ENCODE peak calls at places on chromosomes 4 and X, in eight cellular contexts. W, U, E, D, H, Q, N and I are unnamed samples.
A peak's percentile ranks its signal among the peaks of the same experiment; 100 is the strongest.

GRCh38 chrX:23819385-23820234 is 36.6 kb downstream of the SAT1 start:
- DNase-seq in N (peak; percentile 18), U (no peak), H (no peak), W (no peak), D (no peak), Q (no peak), E (no peak), I (no peak)

GRCh38 chrX:41634284-41634683 is 54.5 kb upstream of the GPR34 start:
- DNase-seq in U (no peak), H (no peak), Q (no peak), D (no peak), E (no peak), W (no peak), N (no peak), I (no peak)

GRCh38 chr4:162767090-162767489 is 399.6 kb downstream of the NAF1 start:
- DNase-seq in U (no peak), W (no peak), N (no peak), E (no peak), H (no peak), D (no peak), Q (no peak), I (no peak)

GRCh38 chrX:130118941-130119640 is 8.8 kb upstream of the ELF4 start:
- DNase-seq in E (no peak), H (no peak), Q (peak; percentile 68), D (no peak), N (peak; percentile 56), W (no peak), U (no peak), I (no peak)

GRCh38 chrX:121121021-121121420 is 73.6 kb downstream of the GLUD2 start:
- DNase-seq in H (no peak), E (no peak), W (no peak), N (no peak), D (no peak), U (no peak), Q (no peak), I (no peak)

GRCh38 chr4:158008551-158009218 is 164.1 kb downstream of the GASK1B start:
- DNase-seq in E (no peak), Q (no peak), H (no peak), N (peak; percentile 41), D (no peak), W (no peak), U (peak; percentile 78), I (no peak)

GRCh38 chrX:130704053-130705038 is 198.7 kb downstream of the ENOX2 start:
- DNase-seq in W (no peak), Q (no peak), E (no peak), D (no peak), U (no peak), H (no peak), N (peak; percentile 9), I (no peak)

GRCh38 chrX:85993539-85994197 is 53.7 kb downstream of the CHM start:
- DNase-seq in E (no peak), H (peak; percentile 12), Q (no peak), U (no peak), W (no peak), D (no peak), N (no peak), I (no peak)

GRCh38 chr4:83629945-83630684 is 94.2 kb downstream of the GPAT3 start:
- DNase-seq in N (peak; percentile 33), U (no peak), Q (no peak), E (peak; percentile 83), H (no peak), D (no peak), W (no peak), I (no peak)